ENCODE peak calls at places on chromosomes 3 and 15, in four cellular contexts. One of them, this sample, is unnamed.

GRCh38 chr15:29208352-29208751 is 61.3 kb downstream of the NSMCE3 start:
- DNase-seq in WTC11: no peak
- DNase-seq in K562: no peak
- DNase-seq in HepG2: no peak
- DNase-seq in this sample: peak

GRCh38 chr3:10757821-10758130 is 58.3 kb upstream of the SLC6A11 start:
- DNase-seq in HepG2: no peak
- DNase-seq in K562: no peak
- DNase-seq in WTC11: no peak
- DNase-seq in this sample: no peak

GRCh38 chr3:20060924-20061323 is 20.7 kb downstream of the KAT2B start:
- DNase-seq in WTC11: no peak
- DNase-seq in K562: no peak
- DNase-seq in HepG2: no peak
- DNase-seq in this sample: no peak

GRCh38 chr15:99443768-99444446 is 121.9 kb upstream of the MEF2A start:
- DNase-seq in WTC11: no peak
- DNase-seq in K562: no peak
- DNase-seq in HepG2: no peak
- DNase-seq in this sample: peak

GRCh38 chr3:181698263-181698944 is 13.3 kb upstream of the SOX2 start:
- DNase-seq in HepG2: no peak
- DNase-seq in K562: no peak
- DNase-seq in WTC11: no peak
- DNase-seq in this sample: peak

GRCh38 chr15:52351206-52351907 is 55.8 kb upstream of the MYO5C start:
- DNase-seq in K562: no peak
- DNase-seq in WTC11: no peak
- DNase-seq in HepG2: no peak
- DNase-seq in this sample: no peak

GRCh38 chr3:3735919-3736318 is 63.3 kb upstream of the LRRN1 start:
- DNase-seq in WTC11: no peak
- DNase-seq in K562: no peak
- DNase-seq in HepG2: no peak
- DNase-seq in this sample: no peak

GRCh38 chr3:16176391-16177030 is 2.0 kb downstream of the GALNT15 start:
- DNase-seq in HepG2: no peak
- DNase-seq in WTC11: no peak
- DNase-seq in K562: no peak
- DNase-seq in this sample: no peak

GRCh38 chr3:103319912-103320311 is 885.1 kb downstream of the ZPLD1 start:
- DNase-seq in K562: no peak
- DNase-seq in HepG2: no peak
- DNase-seq in WTC11: no peak
- DNase-seq in this sample: no peak

GRCh38 chr3:32484437-32484836 is 18.2 kb downstream of the CMTM6 start:
- DNase-seq in WTC11: no peak
- DNase-seq in K562: no peak
- DNase-seq in HepG2: no peak
- DNase-seq in this sample: no peak

GRCh38 chr15:24899367-24899766 is 55.4 kb upstream of the SNRPN start:
- DNase-seq in HepG2: no peak
- DNase-seq in WTC11: no peak
- DNase-seq in K562: no peak
- DNase-seq in this sample: no peak

GRCh38 chr3:100523050-100523760 is 30.8 kb downstream of the TMEM45A start:
- DNase-seq in K562: no peak
- DNase-seq in HepG2: no peak
- DNase-seq in WTC11: no peak
- DNase-seq in this sample: no peak

GRCh38 chr3:129892857-129893615 is 475 bp downstream of the TMCC1 start:
- DNase-seq in K562: peak
- DNase-seq in WTC11: peak
- DNase-seq in HepG2: peak
- DNase-seq in this sample: peak

GRCh38 chr3:148748323-148748722 is 50.6 kb downstream of the AGTR1 start:
- DNase-seq in HepG2: no peak
- DNase-seq in K562: no peak
- DNase-seq in WTC11: no peak
- DNase-seq in this sample: no peak

GRCh38 chr3:43505351-43505750 is 116.5 kb downstream of the ANO10 start:
- DNase-seq in HepG2: no peak
- DNase-seq in WTC11: no peak
- DNase-seq in K562: no peak
- DNase-seq in this sample: no peak

GRCh38 chr15:63763476-63764123 is 70.1 kb downstream of the HERC1 start:
- DNase-seq in HepG2: no peak
- DNase-seq in K562: no peak
- DNase-seq in WTC11: no peak
- DNase-seq in this sample: no peak

GRCh38 chr3:17030438-17030837 is 145.7 kb downstream of the PLCL2 start:
- DNase-seq in HepG2: no peak
- DNase-seq in K562: no peak
- DNase-seq in WTC11: no peak
- DNase-seq in this sample: no peak

GRCh38 chr3:87426916-87427315 is 150.5 kb upstream of the POU1F1 start:
- DNase-seq in HepG2: no peak
- DNase-seq in WTC11: no peak
- DNase-seq in K562: no peak
- DNase-seq in this sample: no peak

GRCh38 chr3:149678365-149678948 is 20.6 kb upstream of the WWTR1 start:
- DNase-seq in HepG2: no peak
- DNase-seq in WTC11: no peak
- DNase-seq in K562: no peak
- DNase-seq in this sample: no peak

GRCh38 chr3:61890167-61890566 is 328.8 kb downstream of the PTPRG start:
- DNase-seq in WTC11: no peak
- DNase-seq in HepG2: no peak
- DNase-seq in K562: no peak
- DNase-seq in this sample: no peak

GRCh38 chr3:46646700-46647099 is 34.4 kb downstream of the FAM240A start:
- DNase-seq in K562: no peak
- DNase-seq in HepG2: no peak
- DNase-seq in WTC11: no peak
- DNase-seq in this sample: no peak

GRCh38 chr3:23810342-23811116 is 4.8 kb downstream of the UBE2E1 start:
- DNase-seq in HepG2: peak
- DNase-seq in WTC11: peak
- DNase-seq in K562: peak
- DNase-seq in this sample: peak

GRCh38 chr3:139654637-139655365 is 23.0 kb downstream of the NMNAT3 start:
- DNase-seq in WTC11: no peak
- DNase-seq in K562: no peak
- DNase-seq in HepG2: peak
- DNase-seq in this sample: no peak
- TF ChIP-seq FOXJ3 in WTC11: no peak
- TF ChIP-seq FOXJ3 in K562: no peak
- TF ChIP-seq FOXJ3 in HepG2: no peak
- TF ChIP-seq FOXJ3 in this sample: no peak

GRCh38 chr15:80611543-80612080 is 83.5 kb upstream of the ABHD17C start:
- DNase-seq in K562: no peak
- DNase-seq in WTC11: no peak
- DNase-seq in HepG2: no peak
- DNase-seq in this sample: no peak
- TF ChIP-seq FOXJ3 in K562: no peak
- TF ChIP-seq FOXJ3 in WTC11: no peak
- TF ChIP-seq FOXJ3 in HepG2: no peak
- TF ChIP-seq FOXJ3 in this sample: no peak

GRCh38 chr3:26246901-26247300 is 375.7 kb upstream of the LRRC3B start:
- DNase-seq in K562: no peak
- DNase-seq in WTC11: no peak
- DNase-seq in HepG2: no peak
- DNase-seq in this sample: peak

GRCh38 chr3:26247669-26248068 is 374.9 kb upstream of the LRRC3B start:
- DNase-seq in WTC11: no peak
- DNase-seq in HepG2: no peak
- DNase-seq in K562: no peak
- DNase-seq in this sample: peak

GRCh38 chr3:26245236-26245635 is 377.3 kb upstream of the LRRC3B start:
- DNase-seq in K562: no peak
- DNase-seq in WTC11: no peak
- DNase-seq in HepG2: no peak
- DNase-seq in this sample: no peak
- TF ChIP-seq FOXJ3 in K562: no peak
- TF ChIP-seq FOXJ3 in WTC11: no peak
- TF ChIP-seq FOXJ3 in HepG2: no peak
- TF ChIP-seq FOXJ3 in this sample: no peak

GRCh38 chr3:173939319-173939718 is 541.8 kb downstream of the NLGN1 start:
- DNase-seq in HepG2: no peak
- DNase-seq in K562: no peak
- DNase-seq in WTC11: no peak
- DNase-seq in this sample: no peak

GRCh38 chr3:173943264-173943663 is 545.7 kb downstream of the NLGN1 start:
- DNase-seq in WTC11: no peak
- DNase-seq in HepG2: no peak
- DNase-seq in K562: no peak
- DNase-seq in this sample: no peak

GRCh38 chr3:173932624-173933023 is 535.1 kb downstream of the NLGN1 start:
- DNase-seq in K562: no peak
- DNase-seq in HepG2: no peak
- DNase-seq in WTC11: no peak
- DNase-seq in this sample: no peak

GRCh38 chr3:173933113-173933512 is 535.6 kb downstream of the NLGN1 start:
- DNase-seq in HepG2: no peak
- DNase-seq in WTC11: no peak
- DNase-seq in K562: no peak
- DNase-seq in this sample: no peak

GRCh38 chr3:173938159-173938558 is 540.6 kb downstream of the NLGN1 start:
- DNase-seq in K562: no peak
- DNase-seq in HepG2: peak
- DNase-seq in WTC11: no peak
- DNase-seq in this sample: no peak
- TF ChIP-seq FOXJ3 in K562: no peak
- TF ChIP-seq FOXJ3 in HepG2: no peak
- TF ChIP-seq FOXJ3 in WTC11: no peak
- TF ChIP-seq FOXJ3 in this sample: no peak

DNA sequence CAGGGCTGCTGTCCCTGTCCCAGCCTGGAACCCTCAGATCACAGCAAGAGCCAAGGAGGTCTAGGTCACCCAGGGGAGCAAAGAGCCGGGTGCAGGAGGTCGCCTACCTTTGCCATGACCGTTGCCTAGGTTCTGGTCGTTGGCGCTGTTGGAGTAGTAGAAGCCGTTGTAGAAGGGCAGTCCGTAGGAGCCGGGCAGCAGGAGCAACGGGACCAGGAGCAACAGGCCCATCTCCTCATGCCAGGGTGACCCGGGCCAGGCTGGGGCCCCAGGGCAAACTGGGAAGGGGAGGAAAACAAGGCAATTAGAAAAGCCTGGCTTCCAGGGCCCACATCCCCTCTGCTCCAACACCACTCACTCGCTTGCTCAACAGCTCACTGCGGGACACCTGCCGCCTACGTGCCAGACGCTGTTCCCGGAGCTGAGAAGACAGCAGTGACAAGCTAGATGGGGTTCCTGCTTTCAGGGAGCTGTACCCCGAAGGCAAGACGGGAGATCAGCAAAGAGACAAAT is 8.2 kb downstream of the HAPLN3 start:
- DNase-seq in WTC11: no peak
- DNase-seq in K562: no peak
- DNase-seq in HepG2: no peak
- DNase-seq in this sample: no peak
- TF ChIP-seq FOXJ3 in WTC11: no peak
- TF ChIP-seq FOXJ3 in K562: no peak
- TF ChIP-seq FOXJ3 in HepG2: no peak
- TF ChIP-seq FOXJ3 in this sample: no peak

DNA sequence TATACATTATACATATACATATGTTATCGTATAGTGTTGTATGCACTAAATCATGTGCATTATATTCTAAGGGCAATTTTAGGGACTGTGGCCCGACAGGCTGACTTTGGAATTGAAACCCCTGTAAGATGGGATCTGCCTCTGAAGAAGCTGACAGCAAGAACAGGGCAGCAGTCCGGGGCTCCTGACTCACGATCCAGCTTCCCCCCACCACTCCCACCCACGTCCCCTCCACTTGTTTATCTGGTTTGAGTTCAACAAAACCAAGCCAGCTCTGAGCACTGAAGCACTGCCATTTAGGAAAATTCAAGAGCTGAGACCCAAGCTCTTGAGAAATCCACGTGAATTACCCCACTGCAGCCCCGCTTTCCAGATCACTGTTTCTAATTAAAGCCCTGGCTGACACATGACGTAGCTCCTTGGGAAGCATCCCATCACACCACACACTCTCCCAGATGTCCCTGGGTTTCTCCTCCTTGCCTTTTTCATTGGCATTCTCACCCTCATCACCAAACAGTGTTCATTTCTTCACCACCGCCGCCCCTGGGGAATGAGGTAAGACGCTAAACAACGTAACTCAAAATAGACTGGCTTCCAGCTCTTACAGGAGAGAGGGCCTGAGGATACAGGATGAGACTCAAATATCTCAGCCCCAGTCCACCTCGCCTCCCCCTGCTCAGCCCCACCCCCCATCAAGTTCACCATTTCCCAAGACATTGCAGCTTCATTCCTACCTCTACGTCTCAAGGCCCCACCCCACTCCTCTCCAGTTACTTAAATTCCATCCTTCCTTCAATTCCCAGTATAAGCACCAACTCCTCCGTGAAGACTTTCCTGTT is 95.5 kb downstream of the SRGAP3 start:
- DNase-seq in WTC11: no peak
- DNase-seq in K562: no peak
- DNase-seq in HepG2: no peak
- DNase-seq in this sample: no peak
- TF ChIP-seq FOXJ3 in WTC11: no peak
- TF ChIP-seq FOXJ3 in K562: no peak
- TF ChIP-seq FOXJ3 in HepG2: no peak
- TF ChIP-seq FOXJ3 in this sample: no peak

GRCh38 chr15:37133619-37134018 is 33.3 kb upstream of the MEIS2 start:
- DNase-seq in HepG2: no peak
- DNase-seq in K562: no peak
- DNase-seq in WTC11: no peak
- DNase-seq in this sample: no peak
- TF ChIP-seq FOXJ3 in HepG2: no peak
- TF ChIP-seq FOXJ3 in K562: no peak
- TF ChIP-seq FOXJ3 in WTC11: no peak
- TF ChIP-seq FOXJ3 in this sample: no peak

This sample was measured in SK-N-SH.